ENCODE peak calls at places on chromosomes 2 and 18, in eight cellular contexts. E, S, U, N, Y, B, O and A are unnamed samples.
A peak's percentile ranks its signal among the peaks of the same experiment; 100 is the strongest.

GRCh38 chr2:112622528-112622849 is 23.2 kb upstream of the SLC20A1 start:
- DNase-seq in E (no peak), S (peak; percentile 92), U (peak; percentile 67), N (peak; percentile 92), Y (no peak), B (no peak), O (no peak), A (no peak)

GRCh38 chr18:44743626-44744025 is 62.9 kb downstream of the SETBP1 start:
- DNase-seq in E (no peak), S (no peak), U (no peak), N (no peak), Y (no peak), B (no peak), O (no peak), A (no peak)

GRCh38 chr2:167925775-167926174 is 321.6 kb downstream of the STK39 start:
- DNase-seq in E (no peak), S (no peak), U (no peak), N (no peak), Y (no peak), B (no peak), O (no peak), A (no peak)

GRCh38 chr2:171529914-171530313 is 7.6 kb downstream of the CYBRD1 start:
- DNase-seq in E (peak; percentile 12), S (no peak), U (peak; percentile 18), N (no peak), Y (no peak), B (peak; percentile 14), O (no peak), A (no peak)

GRCh38 chr18:79221136-79221535 is 151.9 kb downstream of the ATP9B start:
- DNase-seq in E (no peak), S (no peak), U (no peak), N (no peak), Y (no peak), B (no peak), O (no peak), A (no peak)

GRCh38 chr2:222424729-222425671 is 657 bp downstream of the SGPP2 start:
- DNase-seq in E (peak; percentile 11), S (no peak), U (no peak), N (no peak), Y (no peak), B (no peak), O (peak; percentile 56), A (no peak)

GRCh38 chr2:86336350-86337234 is 834 bp downstream of the REEP1 start:
- DNase-seq in E (no peak), S (no peak), U (no peak), N (no peak), Y (no peak), B (peak; percentile 13), O (no peak), A (peak; percentile 23)

GRCh38 chr18:58843662-58844035 is 21.0 kb upstream of the ZNF532 start:
- DNase-seq in E (no peak), S (no peak), U (no peak), N (no peak), Y (no peak), B (no peak), O (no peak), A (no peak)

GRCh38 chr2:19474128-19474527 is 115.7 kb upstream of the OSR1 start:
- DNase-seq in E (peak; percentile 83), S (no peak), U (no peak), N (peak; percentile 65), Y (peak; percentile 20), B (no peak), O (peak; percentile 10), A (no peak)

GRCh38 chr2:35938838-35939237 is 416.7 kb upstream of the CRIM1 start:
- DNase-seq in E (no peak), S (no peak), U (no peak), N (no peak), Y (no peak), B (no peak), O (no peak), A (no peak)

GRCh38 chr18:23880931-23881330 is 133.6 kb upstream of the TTC39C start:
- DNase-seq in E (no peak), S (no peak), U (no peak), N (no peak), Y (no peak), B (no peak), O (no peak), A (no peak)

GRCh38 chr18:45713239-45713638 is 10.7 kb upstream of the SLC14A1 start:
- DNase-seq in E (no peak), S (no peak), U (no peak), N (no peak), Y (no peak), B (no peak), O (no peak), A (no peak)

GRCh38 chr2:128289439-128289838 is 29.2 kb downstream of the HS6ST1 start:
- DNase-seq in E (no peak), S (no peak), U (no peak), N (no peak), Y (no peak), B (no peak), O (no peak), A (no peak)